ENCODE peak calls at places on chromosomes 1 and 21, in nine cellular contexts. Y is left kidney; J is neuronal stem cell; I is kidney epithelial cell; X is renal cortical epithelial cell; D is thyroid gland; L is activated CD4-positive, alpha-beta T cell treated with anti-CD3 and anti-CD28 coated beads, Interleukin-2, amount 50 U/mL, for 24 hours; T is substantia nigra; P is iPS DF 6.9. M is an unnamed sample.

GRCh38 chr21:40512590-40512989 is 334.4 kb downstream of the DSCAM start:
- DNase-seq in Y (peak; percentile 6), J (no peak), I (no peak), X (no peak), D (no peak), L (no peak), T (no peak), P (no peak), M (no peak)

GRCh38 chr1:45526135-45526644 is 4.5 kb upstream of the PRDX1 start:
- DNase-seq in Y (no peak), J (no peak), I (no peak), X (no peak), D (peak; percentile 83), L (no peak), T (no peak), P (no peak), M (no peak)

GRCh38 chr1:175527773-175528172 is 215.6 kb downstream of the TNR start:
- DNase-seq in Y (no peak), J (no peak), I (no peak), X (no peak), D (no peak), L (no peak), T (no peak), P (no peak), M (no peak)

GRCh38 chr1:161209790-161210409 is 5.2 kb upstream of the FCER1G start:
- DNase-seq in Y (peak; percentile 91), J (no peak), I (no peak), X (peak; percentile 59), D (peak; percentile 84), L (peak; percentile 37), T (peak; percentile 65), P (no peak), M (no peak)

GRCh38 chr21:38979271-38980196 is 173.8 kb downstream of the ETS2 start:
- DNase-seq in Y (peak; percentile 61), J (no peak), I (no peak), X (peak; percentile 77), D (no peak), L (no peak), T (no peak), P (peak; percentile 64), M (no peak)

GRCh38 chr1:204637985-204638356 is 47.6 kb downstream of the LRRN2 start:
- DNase-seq in Y (peak; percentile 84), J (peak; percentile 26), I (no peak), X (no peak), D (no peak), L (no peak), T (no peak), P (no peak), M (no peak)

GRCh38 chr1:32273389-32274208 is 18.3 kb upstream of the HDAC1 start:
- DNase-seq in Y (peak; percentile 76), J (no peak), I (peak; percentile 56), X (peak; percentile 37), D (peak; percentile 14), L (no peak), T (no peak), P (peak; percentile 80), M (peak; percentile 63)

GRCh38 chr1:173255214-173255813 is 48.2 kb upstream of the TNFSF4 start:
- DNase-seq in Y (peak; percentile 34), J (peak; percentile 23), I (no peak), X (peak; percentile 35), D (no peak), L (no peak), T (no peak), P (peak; percentile 29), M (no peak)

GRCh38 chr1:15008783-15009709 is 144.5 kb upstream of the TMEM51 start:
- DNase-seq in Y (peak; percentile 50), J (no peak), I (no peak), X (peak; percentile 69), D (no peak), L (no peak), T (no peak), P (no peak), M (no peak)

GRCh38 chr21:33543505-33544129 is 779 bp downstream of the SON start:
- DNase-seq in Y (peak; percentile 88), J (no peak), I (no peak), X (no peak), D (peak; percentile 67), L (no peak), T (no peak), P (no peak), M (peak; percentile 52)

GRCh38 chr1:62398377-62398776 is 38.5 kb upstream of the USP1 start:
- DNase-seq in Y (no peak), J (no peak), I (peak; percentile 14), X (peak; percentile 19), D (no peak), L (no peak), T (no peak), P (no peak), M (no peak)

GRCh38 chr1:155005076-155005971 is 2.7 kb downstream of the ZBTB7B start:
- DNase-seq in Y (no peak), J (no peak), I (no peak), X (peak; percentile 59), D (peak; percentile 97), L (no peak), T (peak; percentile 79), P (no peak), M (no peak)

GRCh38 chr1:92399076-92399475 is 87.6 kb downstream of the GFI1 start:
- DNase-seq in Y (no peak), J (no peak), I (no peak), X (peak; percentile 3), D (no peak), L (no peak), T (no peak), P (no peak), M (no peak)

GRCh38 chr1:225482489-225482950 is 54.7 kb upstream of the LBR start:
- DNase-seq in Y (no peak), J (no peak), I (no peak), X (no peak), D (no peak), L (no peak), T (no peak), P (no peak), M (no peak)

GRCh38 chr1:111193712-111194480 is 6.5 kb downstream of the DENND2D start:
- DNase-seq in Y (no peak), J (no peak), I (no peak), X (no peak), D (no peak), L (no peak), T (no peak), P (no peak), M (no peak)

GRCh38 chr1:45769261-45769932 is 18.9 kb upstream of the IPP start:
- DNase-seq in Y (peak; percentile 50), J (no peak), I (no peak), X (no peak), D (no peak), L (no peak), T (no peak), P (no peak), M (no peak)

GRCh38 chr1:241007668-241008067 is 349.3 kb downstream of the RGS7 start:
- DNase-seq in Y (no peak), J (no peak), I (no peak), X (no peak), D (no peak), L (no peak), T (no peak), P (no peak), M (no peak)

GRCh38 chr1:10387611-10388386 is 11.1 kb upstream of the PGD start:
- DNase-seq in Y (peak; percentile 53), J (no peak), I (no peak), X (peak; percentile 69), D (peak; percentile 68), L (no peak), T (no peak), P (no peak), M (no peak)

GRCh38 chr1:160328171-160328570 is 14.9 kb downstream of the COPA start:
- DNase-seq in Y (no peak), J (peak; percentile 5), I (no peak), X (no peak), D (no peak), L (no peak), T (peak; percentile 30), P (no peak), M (no peak)

GRCh38 chr1:157969693-157970485 is 23.6 kb upstream of the KIRREL1 start:
- DNase-seq in Y (peak; percentile 89), J (peak; percentile 61), I (no peak), X (peak; percentile 87), D (peak; percentile 35), L (no peak), T (no peak), P (no peak), M (no peak)

GRCh38 chr1:210262897-210263272 is 30.3 kb downstream of the SERTAD4 start:
- DNase-seq in Y (no peak), J (no peak), I (no peak), X (no peak), D (no peak), L (no peak), T (no peak), P (no peak), M (no peak)

GRCh38 chr1:212920895-212921294 is 29.4 kb upstream of the VASH2 start:
- DNase-seq in Y (no peak), J (no peak), I (no peak), X (no peak), D (no peak), L (no peak), T (no peak), P (no peak), M (no peak)

GRCh38 chr1:114756949-114757454 is 782 bp downstream of the CSDE1 start:
- DNase-seq in Y (peak; percentile 62), J (no peak), I (no peak), X (peak; percentile 33), D (peak; percentile 23), L (no peak), T (no peak), P (no peak), M (no peak)

GRCh38 chr1:209583408-209583807 is at the start of gene CAMK1G:
- DNase-seq in Y (peak; percentile 94), J (peak; percentile 78), I (peak; percentile 45), X (peak; percentile 67), D (peak; percentile 20), L (no peak), T (no peak), P (no peak), M (no peak)

GRCh38 chr21:17679002-17679600 is 66.4 kb upstream of the BTG3 start:
- DNase-seq in Y (peak; percentile 73), J (peak; percentile 33), I (peak; percentile 29), X (peak; percentile 78), D (no peak), L (no peak), T (no peak), P (no peak), M (no peak)

GRCh38 chr1:115829947-115830346 is 11.0 kb downstream of the NHLH2 start:
- DNase-seq in Y (no peak), J (no peak), I (no peak), X (no peak), D (no peak), L (no peak), T (no peak), P (no peak), M (no peak)

GRCh38 chr1:225572422-225572821 is 80.5 kb downstream of the ENAH start:
- DNase-seq in Y (no peak), J (no peak), I (no peak), X (peak; percentile 13), D (no peak), L (no peak), T (no peak), P (no peak), M (no peak)

GRCh38 chr1:226977973-226978344 is 37.9 kb downstream of the COQ8A start:
- DNase-seq in Y (no peak), J (no peak), I (no peak), X (no peak), D (no peak), L (no peak), T (no peak), P (no peak), M (no peak)

GRCh38 chr1:19062258-19063029 is 106.0 kb upstream of the IFFO2 start:
- DNase-seq in Y (no peak), J (no peak), I (no peak), X (no peak), D (no peak), L (no peak), T (no peak), P (no peak), M (no peak)